ENCODE peak calls at places on chromosomes 16 and 17, in ten cellular contexts. Y is MG63, N is MM.1S, U is neuronal stem cell, P is heart left ventricle, W is adrenal gland, H is adipocyte, X is right cardiac atrium, M is left lung, L is HepG2. Z is an unnamed sample.

GRCh38 chr17:35084987-35085386 is 21.5 kb upstream of the RFFL start:
- DNase-seq in Y (peak; percentile 55), N (no peak), U (no peak), P (no peak), W (no peak), H (no peak), X (no peak), M (no peak), L (no peak), Z (no peak)

GRCh38 chr17:8409966-8410881 is 12.6 kb upstream of the RNF222 start:
- DNase-seq in Y (peak; percentile 85), N (peak; percentile 75), U (peak; percentile 86), P (peak; percentile 88), W (peak; percentile 92), H (peak; percentile 97), X (peak; percentile 89), M (peak; percentile 92), L (peak; percentile 80), Z (peak; percentile 71)

GRCh38 chr16:50360033-50360778 is 8.6 kb downstream of the BRD7 start:
- DNase-seq in Y (no peak), N (no peak), U (no peak), P (no peak), W (no peak), H (peak; percentile 53), X (no peak), M (no peak), L (no peak), Z (no peak)

GRCh38 chr17:13114601-13115024 is 96.8 kb upstream of the ELAC2 start:
- DNase-seq in Y (peak; percentile 15), N (no peak), U (peak; percentile 61), P (peak; percentile 35), W (peak; percentile 7), H (peak; percentile 82), X (peak; percentile 19), M (no peak), L (peak; percentile 24), Z (no peak)

GRCh38 chr16:74771656-74772315 is 2.8 kb downstream of the FA2H start:
- DNase-seq in Y (no peak), N (no peak), U (no peak), P (no peak), W (no peak), H (no peak), X (no peak), M (no peak), L (no peak), Z (no peak)

GRCh38 chr17:78315355-78316114 is 44.3 kb downstream of the SOCS3 start:
- DNase-seq in Y (peak; percentile 95), N (no peak), U (no peak), P (peak; percentile 80), W (peak; percentile 65), H (peak; percentile 91), X (peak; percentile 92), M (peak; percentile 91), L (peak; percentile 45), Z (peak; percentile 67)

GRCh38 chr16:27177031-27177774 is 26.1 kb upstream of the KDM8 start:
- DNase-seq in Y (peak; percentile 80), N (no peak), U (no peak), P (no peak), W (no peak), H (peak; percentile 48), X (no peak), M (no peak), L (no peak), Z (no peak)

GRCh38 chr17:1142503-1143095 is 37.2 kb downstream of the ABR start:
- DNase-seq in Y (no peak), N (no peak), U (no peak), P (no peak), W (no peak), H (no peak), X (peak; percentile 68), M (no peak), L (no peak), Z (no peak)

GRCh38 chr17:43832168-43832975 is 574 bp downstream of the MPP3 start:
- DNase-seq in Y (peak; percentile 83), N (no peak), U (no peak), P (peak; percentile 73), W (peak; percentile 55), H (peak; percentile 84), X (peak; percentile 69), M (peak; percentile 92), L (peak; percentile 21), Z (no peak)

GRCh38 chr16:85176541-85177447 is 64.5 kb upstream of the CIBAR2 start:
- DNase-seq in Y (no peak), N (no peak), U (no peak), P (no peak), W (no peak), H (no peak), X (no peak), M (peak; percentile 69), L (no peak), Z (no peak)

GRCh38 chr17:44900894-44901293 is 1.6 kb upstream of the EFTUD2 start:
- DNase-seq in Y (peak; percentile 94), N (no peak), U (no peak), P (no peak), W (peak; percentile 91), H (peak; percentile 67), X (no peak), M (no peak), L (no peak), Z (no peak)

GRCh38 chr17:42673885-42674754 is 2.7 kb downstream of the PLEKHH3 start:
- DNase-seq in Y (peak; percentile 40), N (no peak), U (no peak), P (peak; percentile 87), W (peak; percentile 53), H (peak; percentile 72), X (peak; percentile 80), M (no peak), L (peak; percentile 48), Z (no peak)

DNA sequence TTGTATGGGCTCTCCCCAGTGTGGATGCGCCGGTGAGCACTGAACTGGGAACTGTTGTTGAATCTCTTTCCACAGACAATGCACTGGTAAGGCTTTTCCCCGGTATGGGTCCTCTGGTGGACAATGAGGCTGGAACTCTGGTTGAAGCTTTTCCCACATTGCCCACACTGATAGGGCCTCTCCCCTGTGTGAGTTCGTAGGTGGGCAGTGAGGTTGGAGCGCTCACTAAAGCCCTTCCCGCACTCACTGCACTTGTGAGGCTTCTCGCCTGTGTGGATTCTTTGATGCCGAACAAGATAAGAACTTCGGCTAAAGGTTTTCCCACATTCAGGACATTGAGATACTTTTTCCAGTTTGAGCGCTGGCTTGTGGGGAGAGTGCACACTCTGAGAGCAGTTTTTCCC is 17.8 kb downstream of the ZSCAN32 start:
- DNase-seq in Y (no peak), N (no peak), U (no peak), P (no peak), W (no peak), H (no peak), X (no peak), M (no peak), L (no peak), Z (no peak)
- H3K9me3 ChIP-seq in Y (peaks cover 67% of the 10 kb centered on the region), N (no peaks in the 10 kb centered on the region), U (peaks cover 44% of the 10 kb centered on the region), P (peaks cover 96% of the 10 kb centered on the region), W (peaks cover 21% of the 10 kb centered on the region), H (peaks cover 85% of the 10 kb centered on the region), X (peaks cover 45% of the 10 kb centered on the region), M (peaks cover 6% of the 10 kb centered on the region), L (no peaks in the 10 kb centered on the region), Z (peaks cover 13% of the 10 kb centered on the region)

GRCh38 chr16:72422308-72422897 is 250.4 kb upstream of the PMFBP1 start:
- DNase-seq in Y (no peak), N (no peak), U (no peak), P (no peak), W (no peak), H (no peak), X (no peak), M (no peak), L (no peak), Z (no peak)
- H3K9me3 ChIP-seq in Y (peaks cover 7% of the 10 kb centered on the region), N (no peaks in the 10 kb centered on the region), U (peaks cover 3% of the 10 kb centered on the region), P (peaks cover 19% of the 10 kb centered on the region), W (no peaks in the 10 kb centered on the region), H (peaks cover 49% of the 10 kb centered on the region), X (no peaks in the 10 kb centered on the region), M (no peaks in the 10 kb centered on the region), L (peaks cover 8% of the 10 kb centered on the region), Z (no peaks in the 10 kb centered on the region)

GRCh38 chr17:76273923-76274558 is 8.9 kb downstream of the UBALD2 start:
- DNase-seq in Y (no peak), N (no peak), U (no peak), P (no peak), W (no peak), H (no peak), X (no peak), M (no peak), L (no peak), Z (no peak)

GRCh38 chr17:76271669-76272540 is 6.8 kb downstream of the UBALD2 start:
- DNase-seq in Y (no peak), N (no peak), U (no peak), P (no peak), W (no peak), H (no peak), X (no peak), M (no peak), L (no peak), Z (peak; percentile 63)

GRCh38 chr17:76273435-76273921 is 8.3 kb downstream of the UBALD2 start:
- DNase-seq in Y (no peak), N (no peak), U (no peak), P (no peak), W (no peak), H (no peak), X (no peak), M (no peak), L (no peak), Z (no peak)

GRCh38 chr17:76270770-76271668 is 5.9 kb downstream of the UBALD2 start:
- DNase-seq in Y (no peak), N (no peak), U (no peak), P (no peak), W (no peak), H (no peak), X (no peak), M (no peak), L (no peak), Z (peak; percentile 43)

DNA sequence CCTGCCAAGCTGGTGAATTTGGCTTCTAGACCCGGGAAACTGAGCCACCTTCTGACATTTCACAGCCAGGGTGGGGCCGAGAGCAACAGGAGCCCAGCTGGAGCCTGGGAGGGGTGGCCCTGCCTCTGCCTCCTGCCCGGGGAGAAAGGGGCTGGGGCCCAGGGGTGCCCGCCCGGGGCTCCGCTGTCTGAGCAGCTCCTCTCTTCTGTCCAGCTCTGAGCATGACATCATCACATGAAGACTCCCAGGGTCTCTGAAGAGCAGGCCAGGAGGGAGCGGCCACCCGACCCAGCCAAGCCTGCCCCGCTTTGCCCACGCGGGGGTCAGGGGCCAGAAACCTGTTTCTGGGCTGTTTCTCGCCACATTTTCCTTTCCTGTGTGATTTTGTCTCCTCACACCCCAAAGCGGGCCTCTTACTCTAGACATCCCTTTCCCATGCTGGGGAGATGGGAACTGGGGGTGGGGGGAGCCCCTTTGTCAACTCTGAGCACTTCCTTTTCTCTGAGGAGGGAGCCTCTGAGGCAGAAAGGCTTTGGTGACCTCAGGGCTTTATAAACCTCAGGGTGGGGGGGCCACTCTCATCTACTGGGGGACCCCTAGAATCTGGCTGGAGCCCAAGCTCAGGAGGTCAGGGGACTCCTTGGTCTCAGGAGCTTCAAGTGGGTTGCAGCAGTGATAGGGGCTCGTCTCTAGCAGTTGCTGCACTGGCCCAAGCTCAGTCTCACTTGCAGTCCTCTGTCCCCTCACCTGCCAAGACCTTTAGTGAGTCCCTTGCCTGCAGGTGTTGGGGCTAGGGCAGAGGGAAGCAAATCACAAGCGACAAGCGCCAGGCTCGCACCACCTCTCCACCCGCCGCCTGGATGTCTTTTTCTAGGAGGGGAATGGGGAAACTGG is 7.6 kb downstream of the UBALD2 start:
- DNase-seq in Y (no peak), N (no peak), U (no peak), P (no peak), W (no peak), H (no peak), X (no peak), M (no peak), L (no peak), Z (peak; percentile 28)
- H3K9me3 ChIP-seq in Y (no peaks in the 10 kb centered on the region), N (no peaks in the 10 kb centered on the region), U (peaks cover 5% of the 10 kb centered on the region), P (no peaks in the 10 kb centered on the region), W (no peaks in the 10 kb centered on the region), H (no peaks in the 10 kb centered on the region), X (no peaks in the 10 kb centered on the region), M (no peaks in the 10 kb centered on the region), L (no peaks in the 10 kb centered on the region), Z (no peaks in the 10 kb centered on the region)

GRCh38 chr16:10339777-10340752 is 45.8 kb upstream of the ATF7IP2 start:
- DNase-seq in Y (no peak), N (no peak), U (no peak), P (no peak), W (no peak), H (no peak), X (no peak), M (no peak), L (no peak), Z (no peak)
- H3K9me3 ChIP-seq in Y (peaks cover 36% of the 10 kb centered on the region), N (no peaks in the 10 kb centered on the region), U (peaks cover 14% of the 10 kb centered on the region), P (peaks cover 44% of the 10 kb centered on the region), W (no peaks in the 10 kb centered on the region), H (peaks cover 15% of the 10 kb centered on the region), X (peaks cover 2% of the 10 kb centered on the region), M (no peaks in the 10 kb centered on the region), L (peaks cover 44% of the 10 kb centered on the region), Z (no peaks in the 10 kb centered on the region)

Z was measured in CD4-positive, alpha-beta memory T cell.